ENCODE peak calls at places on chromosome 4, in eight cellular contexts. E is caudate nucleus, O is WERI-Rb-1, Z is SJSA1, F is PC-3, G is RWPE1, R is neuronal stem cell, Y is GM23338. J is an unnamed sample.

GRCh38 chr4:3478446-3479357 is 15.6 kb downstream of the DOK7 start:
- DNase-seq in G (no peak), F (no peak), Y (no peak), R (no peak), Z (no peak), E (no peak), O (no peak), J (no peak)

GRCh38 chr4:24644983-24645764 is 60.8 kb upstream of the DHX15 start:
- DNase-seq in O (no peak), F (peak; percentile 49), E (no peak), Y (no peak), Z (no peak), G (no peak), R (no peak), J (no peak)

GRCh38 chr4:32607978-32608377 is 1887.8 kb downstream of the PCDH7 start:
- DNase-seq in E (no peak), O (no peak), F (no peak), Y (no peak), R (no peak), Z (no peak), G (no peak), J (no peak)

GRCh38 chr4:12579172-12579571 is 905.0 kb downstream of the RAB28 start:
- DNase-seq in R (no peak), O (no peak), E (no peak), G (no peak), F (peak; percentile 18), Z (no peak), Y (no peak), J (no peak)

GRCh38 chr4:68162196-68162595 is 32.5 kb upstream of the TMPRSS11F start:
- DNase-seq in F (no peak), E (no peak), Z (no peak), Y (no peak), R (no peak), G (no peak), O (no peak), J (no peak)

GRCh38 chr4:71132486-71132885 is 139.0 kb downstream of the DCK start:
- DNase-seq in Z (no peak), E (no peak), Y (no peak), O (no peak), R (no peak), G (no peak), F (no peak), J (no peak)

GRCh38 chr4:87465739-87466366 is 43.5 kb downstream of the NUDT9 start:
- DNase-seq in E (no peak), O (no peak), F (peak; percentile 64), R (peak; percentile 17), G (peak; percentile 20), Z (no peak), Y (peak; percentile 72), J (no peak)

GRCh38 chr4:170662250-170662649 is 572.5 kb upstream of the AADAT start:
- DNase-seq in Z (no peak), R (no peak), Y (no peak), F (no peak), E (no peak), G (no peak), O (no peak), J (no peak)

GRCh38 chr4:153731239-153731638 is 28.6 kb downstream of the RNF175 start:
- DNase-seq in F (no peak), Y (no peak), O (no peak), E (no peak), G (peak; percentile 71), Z (no peak), R (no peak), J (peak; percentile 41)

GRCh38 chr4:169305651-169306050 is 34.9 kb upstream of the SH3RF1 start:
- DNase-seq in G (no peak), O (no peak), Y (no peak), E (no peak), F (no peak), R (no peak), Z (no peak), J (no peak)

GRCh38 chr4:110735691-110736090 is 112.8 kb upstream of the PITX2 start:
- DNase-seq in E (no peak), G (no peak), Y (no peak), O (no peak), R (no peak), Z (no peak), F (no peak), J (no peak)

GRCh38 chr4:67909910-67910905 is 26.4 kb upstream of the TMPRSS11D start:
- DNase-seq in E (no peak), G (no peak), O (no peak), Z (no peak), R (no peak), F (peak; percentile 70), Y (peak; percentile 28), J (no peak)

GRCh38 chr4:101282076-101282844 is 65.1 kb downstream of the PPP3CA start:
- DNase-seq in Z (no peak), G (no peak), E (no peak), R (no peak), Y (peak; percentile 63), F (no peak), O (no peak), J (no peak)

GRCh38 chr4:157045507-157046127 is 30.3 kb upstream of the GLRB start:
- DNase-seq in E (peak; percentile 15), Y (peak; percentile 72), O (peak; percentile 53), Z (peak; percentile 52), G (peak; percentile 61), R (peak; percentile 17), F (peak; percentile 67), J (no peak)

GRCh38 chr4:74394476-74395136 is 29.7 kb downstream of the EREG start:
- DNase-seq in E (no peak), F (peak; percentile 84), Y (no peak), G (no peak), Z (peak; percentile 59), O (no peak), R (no peak), J (no peak)

GRCh38 chr4:140315032-140315826 is 58.2 kb upstream of the SCOC start:
- DNase-seq in O (no peak), Y (no peak), G (no peak), R (no peak), F (no peak), E (no peak), Z (no peak), J (no peak)

GRCh38 chr4:148196168-148196567 is 246.0 kb downstream of the NR3C2 start:
- DNase-seq in Y (no peak), R (no peak), Z (no peak), F (no peak), E (no peak), G (no peak), O (peak; percentile 51), J (no peak)

GRCh38 chr4:85180533-85180932 is 214.0 kb upstream of the WDFY3 start:
- DNase-seq in Z (no peak), R (no peak), F (no peak), G (no peak), Y (no peak), O (no peak), E (no peak), J (no peak)

GRCh38 chr4:176789955-176790354 is 2.8 kb downstream of the VEGFC start:
- DNase-seq in E (no peak), R (no peak), F (peak; percentile 89), G (peak; percentile 56), Z (peak; percentile 44), Y (peak; percentile 54), O (peak; percentile 21), J (peak; percentile 66)

GRCh38 chr4:140718240-140718639 is 37.9 kb downstream of the TBC1D9 start:
- DNase-seq in G (no peak), R (no peak), O (no peak), E (no peak), F (no peak), Z (no peak), Y (no peak), J (no peak)

GRCh38 chr4:96016615-96017299 is 176.9 kb downstream of the PDHA2 start:
- DNase-seq in E (no peak), O (no peak), Z (no peak), R (no peak), Y (no peak), F (peak; percentile 29), G (peak; percentile 36), J (no peak)

GRCh38 chr4:73589887-73590801 is 30.1 kb downstream of the RASSF6 start:
- DNase-seq in R (no peak), E (no peak), Z (no peak), G (no peak), Y (no peak), O (no peak), F (no peak), J (no peak)

DNA sequence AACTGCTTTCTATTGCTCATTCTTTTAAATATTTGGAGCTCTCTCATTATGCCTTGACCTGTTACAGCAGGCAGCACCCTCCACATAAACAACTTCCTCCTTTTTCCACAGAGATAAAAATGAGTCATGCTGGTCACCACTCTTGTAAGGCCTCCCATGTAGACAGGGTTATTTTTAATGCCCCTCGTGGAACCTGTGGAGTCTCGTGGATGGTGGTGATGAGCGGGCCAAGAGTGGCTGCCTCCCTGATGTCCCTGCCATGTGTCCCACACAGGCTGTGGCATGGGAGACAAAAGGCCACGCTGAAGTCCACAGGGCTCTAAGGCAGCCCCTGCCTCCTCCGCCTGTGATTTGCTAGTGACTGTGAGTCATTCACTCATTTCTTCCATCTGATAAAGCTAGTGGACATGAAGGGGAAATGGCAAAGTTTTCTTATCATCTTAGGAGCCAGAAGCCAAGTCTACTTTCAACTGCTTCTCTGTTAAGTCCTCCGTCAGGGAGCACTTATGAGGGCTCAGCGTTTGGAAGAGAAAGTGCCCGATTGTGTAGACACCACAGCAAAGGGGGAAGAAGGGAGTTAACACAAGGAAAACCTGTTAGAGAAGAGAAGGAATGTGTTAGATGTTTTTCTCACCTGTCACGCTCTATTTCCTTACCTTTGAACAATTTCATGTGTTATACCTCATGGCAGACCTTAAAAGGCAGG is 121.6 kb upstream of the FAT1 start:
- DNase-seq in Z (peak; percentile 85), E (no peak), O (no peak), R (no peak), G (peak; percentile 82), F (peak; percentile 35), Y (no peak), J (peak; percentile 59)
- H3K27ac ChIP-seq in Z (peak overlapping the region; percentile 97), E (no peak overlapping the region), O (no peak overlapping the region), R (no peak overlapping the region), G (peak overlapping the region; percentile 85), F (no peak overlapping the region), Y (no peak overlapping the region), J (peak overlapping the region; percentile 74)

DNA sequence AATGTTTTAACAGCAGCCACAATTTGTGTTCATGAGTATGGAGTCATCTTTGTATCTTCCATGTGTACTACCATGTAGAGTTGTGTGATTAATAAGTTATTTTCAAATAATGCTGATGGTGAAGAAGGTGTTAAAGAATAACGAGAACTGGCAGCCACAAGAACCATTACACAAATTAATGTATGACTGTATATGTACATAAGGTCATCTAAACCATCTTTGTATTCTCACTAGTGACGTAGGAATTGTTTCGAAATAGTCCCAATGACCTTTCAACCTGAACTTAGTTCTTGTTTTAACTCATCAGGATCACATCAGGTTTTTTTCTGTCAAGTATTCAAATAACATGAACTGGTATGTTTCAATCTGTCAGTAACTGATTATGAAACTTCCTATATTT is 48.3 kb upstream of the NOCT start:
- DNase-seq in E (no peak), Y (no peak), Z (no peak), F (no peak), G (no peak), O (no peak), R (no peak), J (no peak)
- H3K27ac ChIP-seq in E (no peak overlapping the region), Y (no peak overlapping the region), Z (no peak overlapping the region), F (no peak overlapping the region), G (no peak overlapping the region), O (no peak overlapping the region), R (no peak overlapping the region), J (no peak overlapping the region)

GRCh38 chr4:7812191-7812860 is 127.3 kb downstream of the AFAP1 start:
- DNase-seq in R (no peak), O (no peak), E (no peak), G (no peak), F (no peak), Z (no peak), Y (no peak), J (no peak)
- H3K27ac ChIP-seq in R (no peak overlapping the region), O (peak overlapping the region; percentile 7), E (no peak overlapping the region), G (no peak overlapping the region), F (no peak overlapping the region), Z (peak overlapping the region; percentile 91), Y (peak overlapping the region; percentile 76), J (no peak overlapping the region)

GRCh38 chr4:172521680-172522079 is 646.9 kb upstream of the GALNT7 start:
- DNase-seq in Z (no peak), R (no peak), G (no peak), E (no peak), F (no peak), O (no peak), Y (no peak), J (no peak)
- H3K27ac ChIP-seq in Z (no peak overlapping the region), R (no peak overlapping the region), G (no peak overlapping the region), E (no peak overlapping the region), F (no peak overlapping the region), O (no peak overlapping the region), Y (no peak overlapping the region), J (no peak overlapping the region)

J was measured in epithelial cell of prostate.